ENCODE peak calls at places on chromosome 3, in ten cellular contexts. P is iPS DF 6.9; A is left cardiac atrium; Y is T-cell; U is Caki2; S is activated CD4-positive, CD25-positive, alpha-beta regulatory T cell; G is Daoy; V is H9; L is neural progenitor cell; X is WTC11. W is an unnamed sample.
A peak's percentile ranks its signal among the peaks of the same experiment; 100 is the strongest.

GRCh38 chr3:25117005-25117593 is 311.0 kb upstream of the RARB start:
- DNase-seq in P (no peak), A (no peak), Y (no peak), U (no peak), S (no peak), G (no peak), V (no peak), L (no peak), X (no peak), W (no peak)

GRCh38 chr3:73718326-73719110 is 93.8 kb upstream of the PDZRN3 start:
- DNase-seq in P (no peak), A (no peak), Y (no peak), U (no peak), S (no peak), G (no peak), V (no peak), L (peak; percentile 9), X (no peak), W (no peak)

GRCh38 chr3:67593761-67594234 is 60.6 kb downstream of the SUCLG2 start:
- DNase-seq in P (no peak), A (no peak), Y (no peak), U (peak; percentile 23), S (no peak), G (peak; percentile 16), V (peak; percentile 42), L (no peak), X (peak; percentile 34), W (peak; percentile 22)

GRCh38 chr3:46380471-46381215 is 9.9 kb downstream of the CCR5 start:
- DNase-seq in P (no peak), A (no peak), Y (no peak), U (no peak), S (no peak), G (no peak), V (peak; percentile 33), L (no peak), X (no peak), W (no peak)

GRCh38 chr3:63753567-63753966 is 65.5 kb upstream of the C3orf49 start:
- DNase-seq in P (peak; percentile 1), A (no peak), Y (no peak), U (peak; percentile 4), S (no peak), G (peak; percentile 5), V (no peak), L (peak; percentile 28), X (no peak), W (peak; percentile 11)

GRCh38 chr3:193835414-193835813 is 242.4 kb downstream of the OPA1 start:
- DNase-seq in P (no peak), A (no peak), Y (no peak), U (no peak), S (no peak), G (no peak), V (no peak), L (no peak), X (no peak), W (no peak)

GRCh38 chr3:102206506-102207145 is 228.2 kb upstream of the ZPLD1 start:
- DNase-seq in P (no peak), A (peak; percentile 79), Y (no peak), U (no peak), S (no peak), G (peak; percentile 25), V (no peak), L (no peak), X (no peak), W (no peak)

GRCh38 chr3:58013973-58014649 is 5.9 kb downstream of the FLNB start:
- DNase-seq in P (no peak), A (peak; percentile 58), Y (no peak), U (no peak), S (no peak), G (peak; percentile 69), V (no peak), L (no peak), X (no peak), W (no peak)

GRCh38 chr3:52106951-52107611 is 47.1 kb downstream of the POC1A start:
- DNase-seq in P (no peak), A (peak; percentile 12), Y (no peak), U (no peak), S (no peak), G (no peak), V (no peak), L (no peak), X (no peak), W (no peak)

GRCh38 chr3:20074226-20075063 is 34.2 kb downstream of the KAT2B start:
- DNase-seq in P (no peak), A (no peak), Y (no peak), U (no peak), S (no peak), G (no peak), V (no peak), L (no peak), X (no peak), W (no peak)

GRCh38 chr3:82978368-82978767 is 1216.9 kb upstream of the GBE1 start:
- DNase-seq in P (no peak), A (no peak), Y (no peak), U (no peak), S (no peak), G (no peak), V (no peak), L (no peak), X (no peak), W (no peak)

GRCh38 chr3:183317886-183318845 is 65.1 kb downstream of the B3GNT5 start:
- DNase-seq in P (no peak), A (no peak), Y (no peak), U (no peak), S (no peak), G (no peak), V (no peak), L (no peak), X (no peak), W (no peak)

GRCh38 chr3:48983096-48983495 is 6.9 kb upstream of the P4HTM start:
- DNase-seq in P (no peak), A (no peak), Y (no peak), U (no peak), S (no peak), G (no peak), V (no peak), L (no peak), X (no peak), W (no peak)

GRCh38 chr3:10299175-10299574 is 6.4 kb upstream of the GHRL start:
- DNase-seq in P (no peak), A (no peak), Y (no peak), U (no peak), S (no peak), G (no peak), V (no peak), L (no peak), X (no peak), W (no peak)

GRCh38 chr3:57682284-57682683 is 10.6 kb downstream of the DENND6A start:
- DNase-seq in P (no peak), A (no peak), Y (no peak), U (no peak), S (no peak), G (no peak), V (no peak), L (no peak), X (no peak), W (no peak)

GRCh38 chr3:132509096-132509495 is 88.0 kb upstream of the ACKR4 start:
- DNase-seq in P (no peak), A (no peak), Y (no peak), U (no peak), S (no peak), G (no peak), V (no peak), L (no peak), X (no peak), W (no peak)

GRCh38 chr3:115113367-115113766 is 33.7 kb downstream of the ZBTB20 start:
- DNase-seq in P (no peak), A (no peak), Y (no peak), U (no peak), S (no peak), G (no peak), V (no peak), L (peak; percentile 4), X (no peak), W (no peak)

GRCh38 chr3:159830523-159831151 is 158.0 kb upstream of the IL12A start:
- DNase-seq in P (no peak), A (no peak), Y (no peak), U (no peak), S (no peak), G (no peak), V (no peak), L (no peak), X (no peak), W (no peak)

GRCh38 chr3:39814007-39814406 is 4.6 kb downstream of the MYRIP start:
- DNase-seq in P (no peak), A (peak; percentile 22), Y (no peak), U (peak; percentile 6), S (no peak), G (no peak), V (no peak), L (no peak), X (no peak), W (no peak)

GRCh38 chr3:839981-840380 is 252.8 kb upstream of the CNTN6 start:
- DNase-seq in P (no peak), A (no peak), Y (no peak), U (no peak), S (no peak), G (no peak), V (no peak), L (no peak), X (no peak), W (no peak)

GRCh38 chr3:59374812-59375211 is 325.0 kb upstream of the CFAP20DC start:
- DNase-seq in P (no peak), A (no peak), Y (no peak), U (no peak), S (no peak), G (no peak), V (no peak), L (peak; percentile 48), X (no peak), W (no peak)